ENCODE peak calls at places on chromosomes 4 and X, in nine cellular contexts. U is fibroblast of the aortic adventitia, D is AG09309, T is OCI-LY7, H is HepG2, G is AG04449, S is AG04450, Q is bronchial epithelial cell, R is mammary epithelial cell. Z is an unnamed sample.
A peak's percentile ranks its signal among the peaks of the same experiment; 100 is the strongest.

GRCh38 chr4:121139533-121140222 is 24.4 kb downstream of the TNIP3 start:
- DNase-seq in Q (peak; percentile 86), S (peak; percentile 44), R (no peak), U (peak; percentile 56), T (no peak), H (no peak), G (peak; percentile 44), D (no peak), Z (peak; percentile 31)

GRCh38 chrX:136794080-136794479 is 13.3 kb upstream of the ARHGEF6 start:
- DNase-seq in U (no peak), T (no peak), G (no peak), S (no peak), Q (no peak), R (no peak), D (no peak), H (no peak), Z (no peak)

GRCh38 chr4:108483077-108483476 is 137.3 kb upstream of the RPL34 start:
- DNase-seq in R (no peak), S (no peak), D (no peak), Q (no peak), U (no peak), T (no peak), G (no peak), H (no peak), Z (no peak)

GRCh38 chrX:75230296-75230695 is 43.6 kb upstream of the UPRT start:
- DNase-seq in H (no peak), Q (no peak), G (no peak), S (no peak), U (no peak), R (no peak), T (no peak), D (no peak), Z (no peak)

GRCh38 chrX:18360867-18361266 is 6.4 kb upstream of the SCML2 start:
- DNase-seq in S (no peak), D (no peak), H (no peak), T (no peak), U (no peak), R (peak; percentile 3), Q (no peak), G (no peak), Z (no peak)

GRCh38 chrX:69262036-69262905 is 97.0 kb upstream of the PJA1 start:
- DNase-seq in R (peak; percentile 42), U (peak; percentile 52), D (peak; percentile 1), G (no peak), T (no peak), H (no peak), S (no peak), Q (no peak), Z (no peak)

GRCh38 chr4:19254476-19254875 is 997.2 kb upstream of the SLIT2 start:
- DNase-seq in S (no peak), U (peak; percentile 27), T (no peak), R (no peak), Q (no peak), H (no peak), G (peak; percentile 10), D (no peak), Z (peak; percentile 31)

GRCh38 chr4:31023724-31024123 is 303.6 kb downstream of the PCDH7 start:
- DNase-seq in S (no peak), T (no peak), H (no peak), G (no peak), Q (no peak), U (no peak), D (no peak), R (no peak), Z (no peak)

GRCh38 chrX:63350551-63350950 is 581 bp downstream of the SPIN4 start:
- DNase-seq in G (no peak), U (peak; percentile 5), S (no peak), D (no peak), Q (peak; percentile 30), T (peak; percentile 63), H (peak; percentile 6), R (peak; percentile 29), Z (no peak)

GRCh38 chr4:84381759-84382158 is 117.3 kb downstream of the NKX6-1 start:
- DNase-seq in D (no peak), T (no peak), Q (no peak), U (no peak), G (no peak), S (no peak), R (no peak), H (no peak), Z (no peak)

GRCh38 chr4:44580231-44580630 is 71.2 kb downstream of the YIPF7 start:
- DNase-seq in H (no peak), G (no peak), D (no peak), Q (no peak), U (no peak), S (no peak), T (no peak), R (no peak), Z (no peak)

GRCh38 chr4:164807611-164808010 is 53.7 kb downstream of the SMIM31 start:
- DNase-seq in U (peak; percentile 6), G (no peak), R (peak; percentile 30), T (no peak), D (no peak), Q (no peak), H (peak; percentile 74), S (no peak), Z (peak; percentile 29)

GRCh38 chr4:54687887-54688841 is 30.4 kb downstream of the KIT start:
- DNase-seq in D (peak; percentile 7), Q (no peak), U (no peak), T (no peak), G (peak; percentile 65), S (no peak), R (no peak), H (no peak), Z (no peak)

GRCh38 chr4:99749445-99750391 is 66.9 kb upstream of the DAPP1 start:
- DNase-seq in D (no peak), S (no peak), R (no peak), G (no peak), H (no peak), U (no peak), Q (no peak), T (peak; percentile 24), Z (no peak)

GRCh38 chr4:7425171-7425570 is 9.6 kb downstream of the PSAPL1 start:
- DNase-seq in D (no peak), R (no peak), S (no peak), T (no peak), Q (no peak), U (no peak), G (no peak), H (no peak), Z (no peak)

GRCh38 chr4:22162454-22162853 is 213.9 kb upstream of the KCNIP4 start:
- DNase-seq in T (no peak), U (no peak), G (no peak), D (no peak), S (no peak), R (no peak), Q (no peak), H (no peak), Z (no peak)

GRCh38 chr4:81130569-81130968 is 84.5 kb downstream of the PRKG2 start:
- DNase-seq in R (no peak), D (no peak), H (no peak), Q (no peak), T (no peak), G (no peak), S (no peak), U (no peak), Z (no peak)

GRCh38 chrX:13669246-13669689 is 16.3 kb downstream of the TCEANC start:
- DNase-seq in G (peak; percentile 88), T (no peak), H (peak; percentile 52), D (peak; percentile 94), U (peak; percentile 99), R (peak; percentile 99), Q (peak; percentile 95), S (peak; percentile 92), Z (peak; percentile 54)

GRCh38 chr4:152956650-152957436 is 20.7 kb downstream of the FHDC1 start:
- DNase-seq in G (no peak), Q (peak; percentile 63), R (no peak), T (no peak), H (peak; percentile 18), D (no peak), U (peak; percentile 45), S (peak; percentile 18), Z (no peak)

GRCh38 chr4:105306158-105306781 is 159.6 kb downstream of the TET2 start:
- DNase-seq in S (no peak), R (peak; percentile 53), U (no peak), Q (peak; percentile 74), D (no peak), G (no peak), H (no peak), T (no peak), Z (no peak)

GRCh38 chr4:90837241-90837640 is 710.0 kb downstream of the CCSER1 start:
- DNase-seq in R (no peak), G (no peak), Q (no peak), U (no peak), S (no peak), D (no peak), H (no peak), T (no peak), Z (no peak)

DNA sequence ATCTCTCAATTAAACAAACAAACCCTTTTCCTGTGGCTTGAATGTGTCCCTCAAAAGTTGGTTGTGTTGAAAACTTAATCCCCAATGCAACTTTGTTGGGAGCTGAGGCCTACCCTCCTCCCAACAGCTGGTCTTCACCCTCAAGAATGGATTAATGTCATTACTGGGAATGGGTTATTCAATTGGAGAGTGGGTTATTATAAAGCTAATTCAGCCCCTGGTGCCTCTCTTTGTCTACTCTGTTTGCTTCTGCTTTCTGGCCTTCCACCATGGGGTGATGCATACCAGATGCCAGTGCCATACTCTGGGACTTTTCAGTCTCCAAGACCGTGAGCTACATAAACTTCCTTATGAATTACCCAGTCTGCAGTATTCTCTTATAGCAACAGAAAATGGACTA is 706.5 kb downstream of the CCSER1 start:
- DNase-seq in U (no peak), R (no peak), Q (no peak), H (no peak), T (no peak), S (no peak), D (no peak), G (no peak), Z (no peak)
- H3K4me3 ChIP-seq in U (no peak overlapping the region), R (no peak overlapping the region), Q (no peak overlapping the region), H (no peak overlapping the region), T (no peak overlapping the region), S (no peak overlapping the region), D (no peak overlapping the region), G (no peak overlapping the region), Z (no peak overlapping the region)

GRCh38 chr4:9765091-9765490 is 16.3 kb upstream of the DRD5 start:
- DNase-seq in G (no peak), U (peak; percentile 2), R (no peak), Q (peak; percentile 37), H (peak; percentile 15), D (no peak), S (no peak), T (peak; percentile 1), Z (no peak)
- TF ChIP-seq CTCF in G (no peak), U (no peak), R (peak; percentile 50), Q (peak; percentile 72), H (peak; percentile 59), D (peak; percentile 24), S (no peak), T (peak; percentile 60), Z (peak; percentile 42)

GRCh38 chr4:15756361-15756861 is 21.7 kb upstream of the CD38 start:
- DNase-seq in H (peak; percentile 16), U (no peak), D (no peak), G (no peak), R (peak; percentile 91), T (peak; percentile 67), Q (peak; percentile 91), S (no peak), Z (no peak)
- H3K4me3 ChIP-seq in H (no peak overlapping the region), U (no peak overlapping the region), D (no peak overlapping the region), G (no peak overlapping the region), R (no peak overlapping the region), T (peak overlapping the region; percentile 51), Q (no peak overlapping the region), S (no peak overlapping the region), Z (no peak overlapping the region)

GRCh38 chr4:37068580-37068979 is 176.0 kb upstream of the NWD2 start:
- DNase-seq in R (no peak), S (no peak), D (no peak), T (peak; percentile 3), H (peak; percentile 2), U (no peak), Q (no peak), G (no peak), Z (no peak)

GRCh38 chr4:37073226-37073840 is 171.2 kb upstream of the NWD2 start:
- DNase-seq in G (no peak), T (no peak), Q (no peak), D (no peak), H (no peak), U (no peak), S (no peak), R (no peak), Z (no peak)
- TF ChIP-seq CTCF in G (no peak), T (no peak), Q (no peak), D (no peak), H (no peak), U (no peak), S (no peak), R (no peak), Z (no peak)